ENCODE peak calls at places on chromosomes 2 and 18, in eight cellular contexts. T is HepG2, X is neural progenitor cell, E is SJSA1, C is SJCRH30, H is cardiac muscle cell, G is Peyer's patch, S is HCT116. K is an unnamed sample.

GRCh38 chr2:227472265-227473018 is 486 bp downstream of the AGFG1 start:
- DNase-seq in T (no peak), H (peak; percentile 78), X (peak; percentile 78), C (peak; percentile 53), G (peak; percentile 35), S (no peak), E (no peak), K (no peak)

GRCh38 chr2:82779981-82780380 is 1679.1 kb downstream of the SUCLG1 start:
- DNase-seq in G (no peak), S (no peak), X (no peak), E (no peak), T (no peak), C (no peak), H (no peak), K (peak; percentile 33)

GRCh38 chr2:129711816-129712420 is 267.5 kb upstream of the RAB6C start:
- DNase-seq in C (no peak), X (no peak), S (no peak), T (no peak), H (no peak), G (no peak), E (no peak), K (no peak)

GRCh38 chr2:181305151-181306123 is 151.7 kb upstream of the ITGA4 start:
- DNase-seq in T (peak; percentile 95), E (peak; percentile 28), G (peak; percentile 58), H (peak; percentile 83), C (peak; percentile 7), X (no peak), S (no peak), K (no peak)

GRCh38 chr2:36300697-36301096 is 54.9 kb upstream of the CRIM1 start:
- DNase-seq in C (no peak), X (no peak), H (no peak), G (no peak), E (no peak), S (no peak), T (no peak), K (no peak)

GRCh38 chr18:21134895-21135294 is 23.3 kb upstream of the ROCK1 start:
- DNase-seq in E (no peak), X (no peak), C (no peak), G (no peak), T (no peak), S (no peak), H (no peak), K (no peak)

GRCh38 chr18:74196220-74197119 is 48.1 kb downstream of the TIMM21 start:
- DNase-seq in G (peak; percentile 34), E (peak; percentile 70), C (peak; percentile 11), T (peak; percentile 76), H (peak; percentile 72), S (peak; percentile 42), X (peak; percentile 67), K (no peak)

GRCh38 chr2:126836761-126837679 is 61.7 kb upstream of the TEX51 start:
- DNase-seq in E (no peak), G (no peak), H (no peak), C (no peak), T (no peak), X (no peak), S (no peak), K (no peak)

GRCh38 chr2:152710713-152711112 is 6.5 kb downstream of the PRPF40A start:
- DNase-seq in C (no peak), H (no peak), E (peak; percentile 46), X (no peak), S (no peak), G (no peak), T (no peak), K (no peak)

GRCh38 chr2:43030551-43031025 is 195.8 kb downstream of the ZFP36L2 start:
- DNase-seq in E (no peak), H (no peak), X (no peak), T (no peak), S (no peak), C (no peak), G (no peak), K (no peak)

GRCh38 chr18:29849145-29849544 is 1193.4 kb downstream of the DSC3 start:
- DNase-seq in H (no peak), G (no peak), C (no peak), S (no peak), T (no peak), X (no peak), E (no peak), K (peak; percentile 16)

GRCh38 chr2:142435847-142436246 is 305.0 kb upstream of the LRP1B start:
- DNase-seq in C (no peak), G (no peak), H (no peak), T (no peak), S (no peak), X (peak; percentile 58), E (no peak), K (no peak)

GRCh38 chr2:99067871-99068270 is 73.6 kb upstream of the C2orf15 start:
- DNase-seq in X (no peak), G (no peak), S (no peak), E (no peak), H (no peak), T (no peak), C (no peak), K (no peak)

GRCh38 chr2:196309646-196310045 is 138.3 kb upstream of the STK17B start:
- DNase-seq in G (no peak), S (no peak), H (no peak), C (no peak), E (no peak), X (no peak), T (no peak), K (no peak)

DNA sequence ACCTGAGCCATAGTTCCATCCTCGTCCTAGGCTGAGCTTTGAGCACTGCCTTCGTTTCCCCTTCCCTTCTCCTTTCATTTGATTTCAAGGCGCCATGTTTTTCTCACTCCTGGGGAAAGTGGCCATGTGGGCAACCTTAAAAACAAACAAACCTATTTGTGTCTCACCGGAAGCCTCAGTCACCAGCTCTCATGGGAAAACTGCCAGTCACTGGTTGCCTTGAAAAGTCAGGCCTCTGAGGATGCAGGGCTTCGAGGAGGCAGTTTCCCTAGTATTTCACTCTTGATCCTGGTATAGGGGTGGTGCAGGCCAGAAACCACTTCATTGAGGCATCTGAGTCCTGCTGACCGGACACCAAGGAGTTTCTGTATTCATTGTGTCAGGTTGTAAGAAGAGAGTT is 59.2 kb upstream of the TRIB2 start:
- DNase-seq in H (no peak), E (no peak), C (no peak), T (no peak), G (no peak), X (no peak), S (no peak), K (no peak)
- H3K27ac ChIP-seq in H (no peak overlapping the region), E (no peak overlapping the region), C (no peak overlapping the region), T (no peak overlapping the region), G (no peak overlapping the region), X (no peak overlapping the region), S (no peak overlapping the region), K (no peak overlapping the region)

DNA sequence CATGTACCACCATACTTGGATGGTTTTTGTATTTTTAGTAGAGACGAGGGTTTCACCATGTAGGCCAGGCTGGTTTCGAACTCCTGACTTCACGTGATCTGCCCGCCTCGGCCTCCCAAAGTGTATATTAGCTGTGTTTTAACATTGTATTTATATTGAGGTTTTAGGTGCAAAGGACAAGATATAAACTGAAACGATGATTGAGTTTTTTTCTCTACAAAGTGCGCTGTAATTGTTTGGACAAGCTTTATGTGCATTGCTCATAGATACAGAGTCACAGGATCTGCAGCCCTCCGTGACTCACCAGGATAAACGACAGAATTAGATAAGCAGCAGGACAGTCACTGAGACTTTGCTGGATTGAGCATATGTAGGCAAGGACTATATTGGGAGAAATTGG is 17.6 kb downstream of the CDH7 start:
- DNase-seq in C (no peak), G (no peak), X (no peak), T (peak; percentile 30), E (no peak), S (no peak), H (no peak), K (no peak)
- H3K27ac ChIP-seq in C (no peak overlapping the region), G (no peak overlapping the region), X (no peak overlapping the region), T (no peak overlapping the region), E (no peak overlapping the region), S (no peak overlapping the region), H (no peak overlapping the region), K (no peak overlapping the region)

GRCh38 chr2:201696151-201696659 is 2.2 kb downstream of the MPP4 start:
- DNase-seq in G (no peak), E (peak; percentile 66), S (no peak), H (no peak), X (no peak), C (peak; percentile 29), T (no peak), K (no peak)

GRCh38 chr2:201699384-201699783 is 940 bp upstream of the MPP4 start:
- DNase-seq in H (no peak), C (no peak), X (no peak), S (no peak), T (no peak), E (no peak), G (no peak), K (no peak)

GRCh38 chr2:201697899-201698298 is 545 bp downstream of the MPP4 start:
- DNase-seq in G (no peak), E (peak; percentile 72), C (no peak), X (no peak), T (no peak), S (no peak), H (no peak), K (no peak)

GRCh38 chr2:201701591-201701990 is 3.1 kb upstream of the MPP4 start:
- DNase-seq in E (no peak), C (no peak), X (no peak), G (no peak), H (no peak), S (no peak), T (no peak), K (no peak)

DNA sequence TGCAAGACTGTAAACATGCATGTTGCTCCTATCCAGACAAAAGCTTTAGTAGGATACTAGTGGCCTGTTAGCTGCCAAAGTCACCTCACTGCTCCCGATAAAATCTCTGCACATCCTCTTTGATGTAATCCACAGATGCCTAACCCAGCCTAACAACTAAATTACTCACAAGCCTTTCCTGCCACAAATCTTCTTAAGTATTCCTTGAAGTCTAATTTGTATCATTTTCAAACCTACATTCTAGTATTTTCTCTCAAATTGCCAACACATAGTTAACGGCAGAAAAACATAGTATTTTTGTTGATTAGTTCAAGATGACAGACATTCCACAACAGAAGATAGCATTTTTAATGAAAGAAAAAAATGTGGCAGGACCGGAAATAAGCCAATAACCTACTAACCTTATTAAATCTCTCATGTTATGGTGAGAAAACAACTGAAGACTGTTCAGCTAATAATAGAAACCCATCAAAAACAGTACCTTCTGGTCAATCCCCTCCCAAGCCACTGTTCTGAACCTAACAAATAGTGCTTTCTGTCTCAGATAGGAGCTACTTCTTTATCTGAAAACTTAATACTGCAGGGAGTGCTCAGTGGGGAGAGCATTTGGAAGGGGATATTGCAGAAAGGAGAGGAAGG is at the start of gene MPP4:
- DNase-seq in S (no peak), C (no peak), H (no peak), X (no peak), T (no peak), G (no peak), E (peak; percentile 57), K (no peak)
- H3K27ac ChIP-seq in S (no peak within 1 kb of the TSS), C (no peak within 1 kb of the TSS), H (no peak within 1 kb of the TSS), X (no peak within 1 kb of the TSS), T (no peak within 1 kb of the TSS), G (no peak within 1 kb of the TSS), E (peak within 1 kb of the TSS; percentile 78), K (peak within 1 kb of the TSS; percentile 49)

GRCh38 chr2:55000335-55000734 is 49.9 kb downstream of the RTN4 start:
- DNase-seq in X (no peak), E (no peak), G (no peak), T (no peak), C (no peak), H (no peak), S (no peak), K (no peak)
- H3K27ac ChIP-seq in X (no peak overlapping the region), E (no peak overlapping the region), G (no peak overlapping the region), T (no peak overlapping the region), C (no peak overlapping the region), H (peak overlapping the region; percentile 87), S (no peak overlapping the region), K (no peak overlapping the region)